ENCODE peak calls at places on chromosome 16, in four cellular contexts. V is HepG2, G is GM12878, S is K562. D is an unnamed sample.

GRCh38 chr16:6803171-6803570 is 529.5 kb upstream of the RBFOX1 start:
- DNase-seq in S (no peak), V (no peak), G (no peak), D (no peak)

GRCh38 chr16:8998114-8998513 is 34.4 kb upstream of the USP7 start:
- DNase-seq in S (no peak), G (no peak), V (no peak), D (no peak)

GRCh38 chr16:87953308-87954208 is 2.3 kb downstream of the BANP start:
- DNase-seq in V (no peak), G (no peak), S (no peak), D (no peak)

GRCh38 chr16:15608398-15609285 is 34.3 kb downstream of the MARF1 start:
- DNase-seq in S (no peak), V (peak; percentile 90), G (no peak), D (no peak)

GRCh38 chr16:84672276-84673202 is 24.2 kb downstream of the KLHL36 start:
- DNase-seq in G (no peak), S (peak; percentile 91), V (peak; percentile 58), D (peak; percentile 92)

GRCh38 chr16:4344659-4345438 is 6.3 kb downstream of the PAM16 start:
- DNase-seq in S (peak; percentile 12), V (peak; percentile 87), G (no peak), D (no peak)

GRCh38 chr16:24909856-24910255 is 64.1 kb downstream of the SLC5A11 start:
- DNase-seq in G (no peak), V (no peak), S (no peak), D (no peak)

GRCh38 chr16:55000595-55000994 is 69.9 kb downstream of the IRX5 start:
- DNase-seq in V (no peak), S (no peak), G (no peak), D (no peak)

GRCh38 chr16:50323335-50324011 is 45.3 kb downstream of the BRD7 start:
- DNase-seq in V (peak; percentile 50), G (no peak), S (no peak), D (no peak)

GRCh38 chr16:47779201-47780016 is 318.3 kb downstream of the PHKB start:
- DNase-seq in G (peak; percentile 5), S (peak; percentile 10), V (no peak), D (no peak)

GRCh38 chr16:46970089-46970488 is 3.4 kb downstream of the DNAJA2 start:
- DNase-seq in G (no peak), S (no peak), V (peak; percentile 79), D (no peak)

GRCh38 chr16:84562174-84562815 is 55.6 kb downstream of the COTL1 start:
- DNase-seq in V (no peak), S (no peak), G (peak; percentile 64), D (no peak)

GRCh38 chr16:67647111-67647651 is 2.2 kb downstream of the CARMIL2 start:
- DNase-seq in S (no peak), G (no peak), V (no peak), D (no peak)

GRCh38 chr16:53713403-53714013 is 9.6 kb downstream of the FTO start:
- DNase-seq in V (no peak), S (no peak), G (no peak), D (no peak)

GRCh38 chr16:4487955-4488481 is 11.8 kb downstream of the HMOX2 start:
- DNase-seq in V (no peak), S (no peak), G (no peak), D (no peak)

GRCh38 chr16:64641343-64641742 is 480.5 kb downstream of the CDH11 start:
- DNase-seq in V (no peak), S (no peak), G (no peak), D (no peak)

GRCh38 chr16:81445143-81445922 is 725 bp downstream of the CMIP start:
- DNase-seq in S (peak; percentile 83), G (no peak), V (no peak), D (no peak)

GRCh38 chr16:85554791-85555548 is 58.2 kb upstream of the GSE1 start:
- DNase-seq in G (no peak), V (no peak), S (peak; percentile 87), D (no peak)

GRCh38 chr16:3656491-3657468 is 2.3 kb downstream of the DNASE1 start:
- DNase-seq in G (no peak), V (no peak), S (no peak), D (peak; percentile 15)

DNA sequence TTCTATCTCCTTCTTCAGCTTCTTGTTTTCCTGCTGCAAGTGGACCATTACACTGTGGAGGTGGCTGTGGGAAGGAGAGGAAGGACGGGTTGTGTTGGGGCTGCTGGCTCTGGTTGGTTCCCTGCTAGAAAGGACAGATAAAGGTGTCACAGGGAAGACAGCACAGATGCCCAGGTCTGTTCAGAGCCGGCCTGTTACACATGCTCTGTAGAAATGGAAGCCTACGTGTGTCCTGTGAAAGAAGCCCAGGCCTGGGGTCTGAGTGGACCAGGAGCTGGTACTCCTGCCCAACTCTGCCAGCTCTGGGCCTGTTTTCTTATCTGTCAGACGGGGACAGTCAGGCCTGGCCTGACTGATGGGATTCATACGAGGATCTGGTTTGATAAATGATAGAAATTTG is 26.4 kb downstream of the DHX38 start:
- DNase-seq in V (no peak), S (no peak), G (no peak), D (no peak)
- TF ChIP-seq CREM in V (no peak), S (no peak), G (no peak), D (no peak)

GRCh38 chr16:11101695-11102522 is 154.1 kb downstream of the SOCS1 start:
- DNase-seq in S (peak; percentile 50), V (peak; percentile 70), G (no peak), D (no peak)
- TF ChIP-seq SP1 in S (peak; percentile 66), V (no peak), G (no peak), D (no peak)

DNA sequence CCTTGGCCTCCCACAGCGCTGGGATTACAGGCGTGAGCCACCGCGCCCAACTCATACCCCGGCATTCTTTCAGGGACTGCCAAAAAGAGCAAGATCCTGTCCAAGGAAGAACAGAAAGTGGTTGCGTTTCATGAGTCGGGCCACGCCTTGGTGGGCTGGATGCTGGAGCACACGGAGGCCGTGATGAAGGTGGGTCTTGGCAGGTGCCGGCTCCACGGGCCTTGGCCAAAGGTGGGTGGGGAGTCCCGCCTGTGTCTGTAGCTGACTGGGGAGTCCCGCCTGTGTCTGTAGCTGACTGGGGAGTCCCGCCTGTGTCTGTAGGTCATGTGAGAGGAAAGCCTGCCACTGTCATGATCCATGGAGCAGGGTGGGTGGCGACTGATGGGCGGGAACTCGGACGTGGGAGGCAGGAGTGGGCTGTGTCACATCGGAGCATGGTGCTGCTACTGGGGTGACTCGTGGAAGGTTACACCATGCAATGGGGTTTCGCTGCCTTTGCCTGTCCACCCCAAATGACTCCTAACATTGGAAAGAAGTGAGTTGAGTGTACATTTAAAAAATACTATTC is 10.0 kb upstream of the RPL13 start:
- DNase-seq in G (no peak), S (no peak), V (no peak), D (no peak)
- TF ChIP-seq ESRRA in G (no peak), S (no peak), V (no peak), D (no peak)

DNA sequence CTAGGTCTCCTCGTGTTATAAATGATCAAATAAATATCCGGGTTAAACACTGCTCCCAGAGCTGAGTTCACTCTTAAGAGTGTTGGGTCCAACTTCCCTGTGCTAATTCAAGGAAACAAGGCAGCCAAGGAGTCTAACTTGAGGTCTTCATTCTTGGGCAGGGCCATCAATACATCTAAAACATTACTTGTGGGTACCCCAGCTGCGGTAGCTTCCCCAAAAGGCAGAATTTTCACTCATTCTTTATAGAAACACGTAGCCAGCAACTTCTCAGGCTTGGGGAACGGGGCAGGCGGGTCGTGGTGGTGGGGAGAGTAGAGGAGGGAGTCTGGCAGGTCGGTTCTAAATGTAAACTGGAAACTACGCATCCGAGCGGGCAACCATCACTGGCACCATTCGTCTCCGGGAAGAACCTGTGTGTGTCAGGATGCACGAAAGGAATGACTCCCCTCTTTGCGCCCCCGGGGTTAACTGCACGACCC is 660 bp upstream of the METTL9 start:
- DNase-seq in G (no peak), S (no peak), V (no peak), D (peak; percentile 24)
- TF ChIP-seq CREM in G (no peak), S (no peak), V (no peak), D (no peak)

GRCh38 chr16:27048316-27048715 is 18.4 kb upstream of the C16orf82 start:
- DNase-seq in S (no peak), G (no peak), V (no peak), D (no peak)

GRCh38 chr16:27049117-27049516 is 17.6 kb upstream of the C16orf82 start:
- DNase-seq in G (no peak), S (no peak), V (no peak), D (no peak)

GRCh38 chr16:27046958-27047357 is 19.8 kb upstream of the C16orf82 start:
- DNase-seq in V (no peak), S (no peak), G (no peak), D (no peak)
- TF ChIP-seq SP1 in V (no peak), S (no peak), G (no peak), D (no peak)

GRCh38 chr16:69093974-69094373 is 11.5 kb upstream of the HAS3 start:
- DNase-seq in V (no peak), G (no peak), S (no peak), D (no peak)
- TF ChIP-seq ESRRA in V (no peak), G (no peak), S (no peak), D (no peak)

DNA sequence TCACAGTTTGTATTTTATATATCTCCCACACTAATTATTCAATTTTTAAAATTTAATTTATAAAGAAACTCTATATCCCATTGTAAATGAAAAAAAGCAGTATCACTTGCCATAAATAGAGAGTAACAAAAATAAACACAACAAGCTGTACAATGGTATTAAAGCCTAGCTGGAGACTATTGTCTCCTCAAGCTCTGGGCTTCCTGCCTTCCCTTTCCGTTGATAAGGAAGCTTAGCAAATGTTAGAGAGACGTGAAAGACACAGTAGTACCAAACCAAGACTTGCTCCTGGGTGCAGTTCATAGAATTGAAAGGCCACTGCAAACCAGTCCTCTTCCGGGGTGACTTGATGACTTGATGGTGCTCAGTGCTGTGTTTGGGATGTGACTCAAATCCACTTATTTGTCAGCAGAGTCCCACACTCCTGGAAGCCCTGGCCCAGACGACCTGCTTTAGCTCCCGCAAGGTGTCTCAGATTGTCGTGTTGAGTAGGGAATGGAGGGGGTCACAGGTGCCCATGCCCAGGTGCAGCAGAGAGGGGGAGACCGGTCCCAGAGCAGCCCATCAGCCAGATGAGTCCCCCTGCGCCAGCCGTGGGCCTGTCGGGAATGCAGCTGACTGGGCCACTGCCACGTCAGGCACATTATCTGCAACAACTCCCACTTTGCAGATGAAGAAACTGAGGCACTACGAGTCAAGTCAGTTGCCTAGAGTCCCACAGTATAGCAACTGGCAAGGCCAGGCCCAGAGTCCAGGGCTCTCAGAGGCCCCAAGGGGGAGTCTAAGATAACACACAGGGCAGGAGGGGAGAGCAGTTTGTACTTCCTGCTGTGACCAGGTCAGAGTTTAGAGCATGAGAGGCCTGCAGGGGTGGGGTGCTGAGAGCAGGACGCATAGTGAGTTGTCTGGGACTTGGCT is 40.5 kb downstream of the PSME3IP1 start:
- DNase-seq in V (no peak), G (no peak), S (peak; percentile 64), D (no peak)
- TF ChIP-seq CREM in V (no peak), G (no peak), S (no peak), D (no peak)

GRCh38 chr16:66598111-66598510 is 6.4 kb upstream of the CMTM3 start:
- DNase-seq in S (no peak), G (no peak), V (no peak), D (no peak)
- TF ChIP-seq SP1 in S (no peak), G (no peak), V (no peak), D (no peak)

D was measured in WTC11.